ENCODE peak calls at places on chromosomes 1 and 21, in six cellular contexts. One of them, this sample, is unnamed.

GRCh38 chr1:219535021-219535420 is 77.9 kb downstream of the ZC3H11B start:
- DNase-seq in fibroblast of the aortic adventitia: peak; percentile 62
- DNase-seq in EL: no peak
- DNase-seq in NAMALWA: no peak
- DNase-seq in Caki2: no peak
- DNase-seq in activated CD4-positive, alpha-beta T cell treated with anti-CD3 and anti-CD28 coated beads for 36 hours: no peak
- DNase-seq in this sample: no peak

GRCh38 chr21:37551406-37552355 is 185.1 kb downstream of the DYRK1A start:
- DNase-seq in fibroblast of the aortic adventitia: peak; percentile 37
- DNase-seq in EL: no peak
- DNase-seq in NAMALWA: no peak
- DNase-seq in Caki2: no peak
- DNase-seq in activated CD4-positive, alpha-beta T cell treated with anti-CD3 and anti-CD28 coated beads for 36 hours: no peak
- DNase-seq in this sample: no peak

GRCh38 chr1:3283849-3284248 is 170.6 kb upstream of the ARHGEF16 start:
- DNase-seq in fibroblast of the aortic adventitia: peak; percentile 17
- DNase-seq in EL: no peak
- DNase-seq in NAMALWA: peak; percentile 54
- DNase-seq in Caki2: no peak
- DNase-seq in activated CD4-positive, alpha-beta T cell treated with anti-CD3 and anti-CD28 coated beads for 36 hours: peak; percentile 57
- DNase-seq in this sample: peak; percentile 3

GRCh38 chr1:64537942-64538341 is 68.0 kb downstream of the CACHD1 start:
- DNase-seq in fibroblast of the aortic adventitia: no peak
- DNase-seq in EL: no peak
- DNase-seq in NAMALWA: no peak
- DNase-seq in Caki2: peak; percentile 36
- DNase-seq in activated CD4-positive, alpha-beta T cell treated with anti-CD3 and anti-CD28 coated beads for 36 hours: peak; percentile 37
- DNase-seq in this sample: no peak

GRCh38 chr21:44530903-44531605 is 8.9 kb downstream of the KRTAP10-1 start:
- DNase-seq in fibroblast of the aortic adventitia: no peak
- DNase-seq in EL: no peak
- DNase-seq in NAMALWA: no peak
- DNase-seq in Caki2: no peak
- DNase-seq in activated CD4-positive, alpha-beta T cell treated with anti-CD3 and anti-CD28 coated beads for 36 hours: no peak
- DNase-seq in this sample: no peak

GRCh38 chr1:183995322-183996035 is 42.0 kb downstream of the COLGALT2 start:
- DNase-seq in fibroblast of the aortic adventitia: peak; percentile 42
- DNase-seq in EL: no peak
- DNase-seq in NAMALWA: no peak
- DNase-seq in Caki2: no peak
- DNase-seq in activated CD4-positive, alpha-beta T cell treated with anti-CD3 and anti-CD28 coated beads for 36 hours: no peak
- DNase-seq in this sample: no peak

GRCh38 chr1:17605582-17606344 is 66.3 kb downstream of the ARHGEF10L start:
- DNase-seq in fibroblast of the aortic adventitia: peak; percentile 36
- DNase-seq in EL: no peak
- DNase-seq in NAMALWA: no peak
- DNase-seq in Caki2: no peak
- DNase-seq in activated CD4-positive, alpha-beta T cell treated with anti-CD3 and anti-CD28 coated beads for 36 hours: no peak
- DNase-seq in this sample: no peak

GRCh38 chr1:12465126-12465525 is 152.9 kb downstream of the DHRS3 start:
- DNase-seq in fibroblast of the aortic adventitia: no peak
- DNase-seq in EL: no peak
- DNase-seq in NAMALWA: no peak
- DNase-seq in Caki2: no peak
- DNase-seq in activated CD4-positive, alpha-beta T cell treated with anti-CD3 and anti-CD28 coated beads for 36 hours: no peak
- DNase-seq in this sample: no peak

GRCh38 chr1:6027591-6027990 is 18.1 kb upstream of the KCNAB2 start:
- DNase-seq in fibroblast of the aortic adventitia: no peak
- DNase-seq in EL: no peak
- DNase-seq in NAMALWA: peak; percentile 55
- DNase-seq in Caki2: no peak
- DNase-seq in activated CD4-positive, alpha-beta T cell treated with anti-CD3 and anti-CD28 coated beads for 36 hours: peak; percentile 68
- DNase-seq in this sample: no peak

GRCh38 chr1:216640100-216640499 is 83.1 kb downstream of the ESRRG start:
- DNase-seq in fibroblast of the aortic adventitia: no peak
- DNase-seq in EL: no peak
- DNase-seq in NAMALWA: no peak
- DNase-seq in Caki2: no peak
- DNase-seq in activated CD4-positive, alpha-beta T cell treated with anti-CD3 and anti-CD28 coated beads for 36 hours: no peak
- DNase-seq in this sample: no peak